ENCODE peak calls at places on chromosomes 13 and 19, in nine cellular contexts. Q, D, S, V, H, E, U, N and W are unnamed samples.
A peak's percentile ranks its signal among the peaks of the same experiment; 100 is the strongest.

GRCh38 chr13:99467764-99468163 is 33.5 kb upstream of the TM9SF2 start:
- DNase-seq in H (no peak), V (no peak), N (peak; percentile 81), D (no peak), U (no peak), Q (peak; percentile 59), S (peak; percentile 68), E (peak; percentile 37), W (peak; percentile 25)

GRCh38 chr19:1260749-1261511 is 8.2 kb upstream of the CIRBP start:
- DNase-seq in V (peak; percentile 97), Q (peak; percentile 82), U (peak; percentile 88), S (peak; percentile 90), H (peak; percentile 88), D (peak; percentile 99), N (peak; percentile 95), E (no peak), W (peak; percentile 94)

GRCh38 chr19:33171916-33172359 is 22.2 kb upstream of the LRP3 start:
- DNase-seq in H (no peak), V (no peak), D (no peak), S (peak; percentile 58), Q (peak; percentile 47), N (peak; percentile 79), U (no peak), E (no peak), W (peak; percentile 51)

GRCh38 chr19:10565028-10565566 is 713 bp downstream of the KRI1 start:
- DNase-seq in V (peak; percentile 39), D (peak; percentile 77), E (no peak), Q (no peak), U (no peak), S (peak; percentile 20), N (peak; percentile 40), H (peak; percentile 92), W (peak; percentile 49)

GRCh38 chr19:41792513-41793413 is 3.6 kb upstream of the CEACAM3 start:
- DNase-seq in U (no peak), N (peak; percentile 49), H (peak; percentile 56), D (no peak), V (peak; percentile 55), E (no peak), Q (peak; percentile 60), S (peak; percentile 70), W (peak; percentile 59)

GRCh38 chr13:32417995-32418394 is 9.9 kb downstream of the N4BP2L1 start:
- DNase-seq in U (no peak), D (no peak), V (no peak), Q (no peak), E (no peak), S (no peak), N (no peak), H (no peak), W (no peak)

GRCh38 chr19:22532388-22533310 is 101.5 kb upstream of the ZNF492 start:
- DNase-seq in U (no peak), V (peak; percentile 99), H (peak; percentile 91), E (no peak), Q (no peak), S (no peak), D (peak; percentile 97), N (no peak), W (no peak)

GRCh38 chr19:30353394-30353793 is 18.8 kb upstream of the ZNF536 start:
- DNase-seq in U (no peak), H (no peak), D (no peak), N (no peak), Q (no peak), E (no peak), S (no peak), V (no peak), W (no peak)

GRCh38 chr19:43901395-43902390 is 33.4 kb downstream of the ZNF45 start:
- DNase-seq in H (no peak), Q (peak; percentile 87), V (peak; percentile 83), N (peak; percentile 89), D (peak; percentile 87), S (peak; percentile 89), U (peak; percentile 64), E (peak; percentile 52), W (peak; percentile 86)

GRCh38 chr13:62846302-62846701 is 1430.7 kb upstream of the PCDH20 start:
- DNase-seq in S (peak; percentile 6), Q (no peak), V (no peak), E (no peak), U (no peak), D (no peak), N (peak; percentile 40), H (no peak), W (no peak)

GRCh38 chr19:1001538-1002166 is 1.4 kb downstream of the GRIN3B start:
- DNase-seq in H (peak; percentile 50), U (no peak), E (no peak), N (no peak), Q (no peak), D (no peak), S (no peak), V (peak; percentile 62), W (no peak)

GRCh38 chr13:46113596-46113995 is 8.8 kb upstream of the CPB2 start:
- DNase-seq in V (no peak), H (peak; percentile 68), Q (peak; percentile 46), D (no peak), N (peak; percentile 30), U (no peak), S (peak; percentile 60), E (no peak), W (no peak)

GRCh38 chr19:47490847-47491246 is 6.8 kb upstream of the KPTN start:
- DNase-seq in V (no peak), U (no peak), Q (no peak), H (no peak), S (no peak), N (no peak), D (peak; percentile 62), E (no peak), W (no peak)

GRCh38 chr19:18478545-18479311 is 40.8 kb upstream of the ISYNA1 start:
- DNase-seq in E (peak; percentile 72), H (peak; percentile 98), Q (peak; percentile 74), N (peak; percentile 87), D (peak; percentile 94), U (no peak), V (peak; percentile 45), S (peak; percentile 81), W (peak; percentile 95)

GRCh38 chr19:40257096-40257517 is 28.0 kb downstream of the AKT2 start:
- DNase-seq in N (no peak), H (no peak), S (no peak), V (peak; percentile 39), E (no peak), Q (no peak), U (no peak), D (no peak), W (no peak)

GRCh38 chr13:36818483-36819063 is 449 bp upstream of the RFXAP start:
- DNase-seq in D (no peak), S (no peak), E (no peak), H (no peak), V (no peak), Q (no peak), U (no peak), N (peak; percentile 24), W (no peak)
- TF ChIP-seq CTCF in D (no peak), S (no peak), E (no peak), H (no peak), V (no peak), Q (no peak), U (no peak), N (no peak), W (no peak)

GRCh38 chr13:20721058-20721453 is 17.6 kb downstream of the IL17D start:
- DNase-seq in E (no peak), Q (no peak), D (no peak), H (no peak), S (no peak), U (no peak), V (no peak), N (no peak), W (no peak)

GRCh38 chr13:20720499-20720898 is 17.0 kb downstream of the IL17D start:
- DNase-seq in V (no peak), Q (no peak), D (no peak), E (no peak), U (no peak), N (no peak), S (no peak), H (no peak), W (no peak)

GRCh38 chr13:20718958-20719566 is 15.6 kb downstream of the IL17D start:
- DNase-seq in S (no peak), H (no peak), U (no peak), E (no peak), V (no peak), D (no peak), Q (no peak), N (no peak), W (no peak)

GRCh38 chr13:20719783-20720182 is 16.3 kb downstream of the IL17D start:
- DNase-seq in S (no peak), D (no peak), V (no peak), U (no peak), N (no peak), Q (no peak), H (no peak), E (no peak), W (no peak)

GRCh38 chr13:20721454-20722357 is 18.2 kb downstream of the IL17D start:
- DNase-seq in E (no peak), H (no peak), V (peak; percentile 51), D (no peak), Q (peak; percentile 49), U (peak; percentile 24), N (peak; percentile 64), S (peak; percentile 66), W (peak; percentile 34)
- H3K4me3 ChIP-seq in E (peak overlapping the region; percentile 31), H (no peak overlapping the region), V (no peak overlapping the region), D (peak overlapping the region; percentile 36), Q (peak overlapping the region; percentile 39), U (peak overlapping the region; percentile 20), N (peak overlapping the region; percentile 27), S (peak overlapping the region; percentile 40), W (peak overlapping the region; percentile 31)

GRCh38 chr19:13243971-13244370 is 93.8 kb downstream of the IER2 start:
- DNase-seq in N (no peak), E (no peak), D (no peak), S (no peak), U (no peak), V (no peak), Q (no peak), H (no peak), W (no peak)

GRCh38 chr19:13244920-13245319 is 94.7 kb downstream of the IER2 start:
- DNase-seq in H (no peak), N (no peak), S (no peak), Q (no peak), U (no peak), E (no peak), D (no peak), V (no peak), W (no peak)

GRCh38 chr19:13238891-13239534 is 88.8 kb downstream of the IER2 start:
- DNase-seq in D (no peak), V (no peak), E (no peak), S (no peak), N (no peak), H (no peak), Q (no peak), U (no peak), W (no peak)

GRCh38 chr19:13240312-13241022 is 90.3 kb downstream of the IER2 start:
- DNase-seq in U (no peak), N (no peak), D (no peak), Q (no peak), E (no peak), H (no peak), S (no peak), V (no peak), W (no peak)

GRCh38 chr19:13241321-13242104 is 91.3 kb downstream of the IER2 start:
- DNase-seq in E (no peak), H (peak; percentile 43), S (no peak), V (no peak), U (no peak), D (no peak), Q (no peak), N (peak; percentile 12), W (no peak)
- TF ChIP-seq CTCF in E (no peak), H (peak; percentile 40), S (no peak), V (no peak), U (no peak), D (no peak), Q (no peak), N (peak; percentile 4), W (peak; percentile 14)

GRCh38 chr13:106530907-106531520 is 4.4 kb downstream of the EFNB2 start:
- DNase-seq in U (no peak), E (no peak), V (no peak), N (no peak), Q (no peak), H (no peak), D (no peak), S (no peak), W (no peak)
- H3K4me3 ChIP-seq in U (peak overlapping the region; percentile 74), E (no peak overlapping the region), V (no peak overlapping the region), N (no peak overlapping the region), Q (peak overlapping the region; percentile 96), H (no peak overlapping the region), D (no peak overlapping the region), S (no peak overlapping the region), W (peak overlapping the region; percentile 84)